ENCODE peak calls at places on chromosome 11, in eight cellular contexts. A is suprapubic skin, R is SK-N-SH, Z is HCT116, W is GM23338, B is prostate gland, N is endothelial cell of umbilical vein, D is sigmoid colon. G is an unnamed sample.
A peak's percentile ranks its signal among the peaks of the same experiment; 100 is the strongest.

GRCh38 chr11:115222218-115222862 is 281.9 kb downstream of the CADM1 start:
- DNase-seq in R (no peak), A (no peak), D (no peak), B (no peak), W (peak; percentile 28), Z (no peak), N (peak; percentile 40), G (no peak)

GRCh38 chr11:44324787-44325525 is 15.0 kb upstream of the ALX4 start:
- DNase-seq in A (no peak), N (no peak), Z (no peak), B (no peak), D (no peak), R (peak; percentile 55), W (no peak), G (no peak)

GRCh38 chr11:7278314-7278917 is 26.7 kb downstream of the SYT9 start:
- DNase-seq in W (peak; percentile 77), B (no peak), D (no peak), A (no peak), R (peak; percentile 37), N (peak; percentile 42), Z (peak; percentile 24), G (no peak)

GRCh38 chr11:62689421-62690183 is at the start of gene LRRN4CL:
- DNase-seq in D (peak; percentile 97), Z (no peak), A (peak; percentile 94), N (no peak), R (peak; percentile 27), B (no peak), W (no peak), G (no peak)

GRCh38 chr11:70077411-70078094 is 564 bp upstream of the ANO1 start:
- DNase-seq in W (peak; percentile 40), R (no peak), A (no peak), Z (no peak), D (peak; percentile 54), N (no peak), B (no peak), G (no peak)

GRCh38 chr11:119210035-119210434 is 3.9 kb downstream of the CBL start:
- DNase-seq in Z (no peak), W (no peak), B (no peak), D (no peak), A (no peak), R (no peak), N (no peak), G (no peak)

GRCh38 chr11:85076535-85077330 is 550.4 kb downstream of the DLG2 start:
- DNase-seq in B (no peak), Z (no peak), R (no peak), D (no peak), W (no peak), N (no peak), A (no peak), G (no peak)

GRCh38 chr11:62905286-62905685 is 15.9 kb downstream of the CHRM1 start:
- DNase-seq in N (no peak), Z (no peak), D (no peak), W (no peak), R (no peak), B (no peak), A (no peak), G (no peak)

GRCh38 chr11:1042626-1043562 is 6.4 kb upstream of the MUC6 start:
- DNase-seq in D (peak; percentile 58), R (peak; percentile 30), A (peak; percentile 50), Z (no peak), B (no peak), N (no peak), W (no peak), G (no peak)

GRCh38 chr11:2302844-2303626 is 1.2 kb downstream of the TSPAN32 start:
- DNase-seq in N (no peak), R (peak; percentile 74), B (no peak), Z (no peak), D (peak; percentile 76), W (no peak), A (no peak), G (no peak)

GRCh38 chr11:76236092-76237026 is 30.1 kb upstream of the WNT11 start:
- DNase-seq in A (no peak), B (peak; percentile 50), Z (peak; percentile 16), D (peak; percentile 86), N (no peak), R (peak; percentile 84), W (peak; percentile 86), G (no peak)

GRCh38 chr11:108302121-108302785 is 79.4 kb downstream of the ATM start:
- DNase-seq in Z (no peak), A (no peak), D (no peak), R (no peak), N (no peak), W (no peak), B (no peak), G (no peak)

GRCh38 chr11:11976476-11977187 is 31.8 kb downstream of the DKK3 start:
- DNase-seq in B (no peak), R (no peak), Z (no peak), D (no peak), N (peak; percentile 26), W (no peak), A (no peak), G (no peak)

GRCh38 chr11:77213589-77214428 is 85.8 kb downstream of the MYO7A start:
- DNase-seq in D (no peak), W (no peak), R (no peak), N (no peak), Z (no peak), B (no peak), A (no peak), G (no peak)

GRCh38 chr11:78428773-78429172 is 11.2 kb upstream of the GAB2 start:
- DNase-seq in R (no peak), W (no peak), N (no peak), Z (no peak), D (no peak), B (no peak), A (no peak), G (no peak)

GRCh38 chr11:9017773-9018172 is 14.0 kb upstream of the NRIP3 start:
- DNase-seq in N (no peak), Z (no peak), B (no peak), D (peak; percentile 88), A (peak; percentile 77), R (no peak), W (no peak), G (no peak)

GRCh38 chr11:118610220-118610772 is 2.9 kb downstream of the PHLDB1 start:
- DNase-seq in Z (no peak), N (peak; percentile 29), A (peak; percentile 73), W (peak; percentile 58), B (no peak), R (no peak), D (peak; percentile 70), G (no peak)

GRCh38 chr11:121553806-121554205 is 101.0 kb upstream of the SORL1-AS1 start:
- DNase-seq in R (no peak), D (no peak), Z (peak; percentile 36), A (no peak), B (no peak), W (no peak), N (no peak), G (no peak)

DNA sequence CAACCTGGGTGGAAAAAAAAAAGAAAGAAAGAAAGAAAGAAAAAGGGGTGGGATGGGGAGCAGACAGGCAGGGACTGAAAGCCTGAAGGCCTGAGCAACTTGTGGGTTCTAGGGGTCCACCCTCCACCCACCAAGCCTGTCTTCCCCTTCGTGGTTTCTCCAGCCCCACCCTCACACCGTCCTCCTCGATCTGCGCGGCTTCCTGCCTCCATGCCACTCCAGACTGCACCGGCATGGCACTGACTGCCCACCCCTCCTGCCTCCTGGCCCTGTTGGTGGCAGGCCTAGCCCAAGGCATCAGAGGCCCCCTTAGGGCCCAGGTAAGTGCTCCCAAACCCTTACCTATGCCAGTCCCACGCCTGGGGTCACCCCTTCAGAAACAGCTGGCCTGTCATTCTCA is at the start of gene CTSW:
- DNase-seq in A (no peak), R (no peak), Z (no peak), B (no peak), N (no peak), W (no peak), D (no peak), G (no peak)
- TF ChIP-seq POLR2AphosphoS5 in A (no peak), R (no peak), Z (no peak), B (no peak), N (no peak), W (no peak), D (no peak), G (no peak)

DNA sequence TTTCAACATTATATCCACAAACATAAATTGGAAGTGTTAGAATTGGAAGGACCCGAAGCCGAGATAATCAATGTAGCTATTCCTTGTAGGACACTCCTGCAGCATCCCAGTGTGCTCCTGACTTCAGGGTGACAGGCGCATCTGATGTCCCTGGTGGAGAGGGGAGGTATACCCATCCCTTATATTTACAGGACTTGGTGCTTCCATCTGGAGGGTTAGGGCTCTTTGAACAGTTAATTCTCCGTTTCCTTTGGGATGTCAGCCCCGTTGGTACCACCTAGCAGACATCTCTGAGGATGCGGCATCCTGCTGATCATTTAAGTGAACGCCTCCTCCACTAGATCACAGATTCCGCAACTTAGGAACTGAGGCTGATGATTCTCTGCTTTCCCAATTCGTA is 451.3 kb downstream of the OPCML start:
- DNase-seq in Z (no peak), R (no peak), W (peak; percentile 76), B (no peak), N (no peak), D (no peak), A (no peak), G (no peak)
- H3K4me3 ChIP-seq in Z (no peak overlapping the region), R (no peak overlapping the region), W (peak overlapping the region; percentile 67), B (no peak overlapping the region), N (no peak overlapping the region), D (no peak overlapping the region), A (no peak overlapping the region), G (no peak overlapping the region)

DNA sequence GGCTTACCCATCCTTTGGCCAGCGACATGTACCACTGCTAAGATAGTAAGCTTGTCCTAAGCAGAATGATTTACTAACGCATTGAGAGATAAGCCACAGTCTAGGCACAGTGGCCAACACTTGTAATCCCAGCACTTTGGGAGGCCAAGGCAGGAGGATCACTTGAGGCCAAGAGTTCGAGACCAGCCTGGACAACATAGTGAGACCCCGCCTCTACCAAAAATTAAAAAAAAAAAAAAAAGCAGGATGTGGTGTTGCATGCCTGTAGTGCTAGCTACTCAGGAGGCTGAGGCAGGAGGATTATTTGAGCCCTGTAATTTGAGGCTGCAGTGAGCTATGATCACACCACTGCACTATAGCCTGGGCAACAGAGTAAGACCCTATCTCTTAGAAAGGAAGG is 93.1 kb downstream of the HIPK3 start:
- DNase-seq in D (no peak), Z (no peak), W (no peak), N (no peak), R (no peak), A (no peak), B (no peak), G (no peak)
- H3K36me3 ChIP-seq in D (peaks cover 62% of the 10 kb centered on the region), Z (peaks cover 23% of the 10 kb centered on the region), W (peaks cover 23% of the 10 kb centered on the region), N (peaks cover 20% of the 10 kb centered on the region), R (peaks cover 68% of the 10 kb centered on the region), A (peaks cover 76% of the 10 kb centered on the region), B (peaks cover 5% of the 10 kb centered on the region), G (peaks cover 45% of the 10 kb centered on the region)

DNA sequence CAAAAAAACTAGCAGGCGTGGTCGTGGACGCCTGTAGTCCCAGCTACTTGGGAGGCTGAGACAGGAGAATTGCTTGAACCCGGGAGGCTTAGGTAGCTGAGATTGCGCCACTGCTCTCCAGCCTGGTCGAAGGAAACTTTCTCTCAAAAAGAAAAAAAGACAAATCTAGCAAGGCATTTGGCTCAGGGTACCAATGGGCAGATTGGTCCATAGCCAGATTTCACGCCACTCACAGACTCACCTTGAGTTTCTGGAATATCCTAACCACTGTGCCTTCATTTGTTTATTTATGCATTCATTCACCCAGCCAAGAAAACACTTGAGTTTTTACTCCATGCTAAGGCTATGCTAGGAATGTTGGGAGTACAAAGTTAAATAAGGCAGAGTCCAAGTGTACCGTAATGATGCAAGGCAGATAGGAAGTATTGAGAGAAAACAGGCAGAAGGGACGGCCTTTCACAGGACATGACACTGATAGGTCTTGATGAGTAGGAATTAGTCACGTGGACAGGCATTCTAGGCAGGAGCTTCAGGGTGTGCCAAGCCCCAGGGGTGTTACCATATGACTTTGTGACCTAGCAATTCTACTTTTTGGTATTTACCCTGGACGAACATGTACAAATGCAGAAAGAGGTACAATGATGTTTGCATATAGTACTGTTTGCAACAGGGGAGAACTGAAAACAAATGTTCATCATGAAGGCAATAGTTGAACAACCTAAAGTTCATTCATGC is 3.0 kb upstream of the PACSIN3 start:
- DNase-seq in N (no peak), B (peak; percentile 36), A (no peak), D (no peak), W (no peak), Z (no peak), R (no peak), G (no peak)
- TF ChIP-seq POLR2AphosphoS5 in N (no peak), B (peak; percentile 77), A (no peak), D (peak; percentile 87), W (no peak), Z (no peak), R (no peak), G (no peak)